ENCODE peak calls at places on chromosomes 13 and 19, in five cellular contexts. I, L, N, A and X are unnamed samples.

GRCh38 chr13:97211986-97212385 is 10.1 kb upstream of the MBNL2 start:
- DNase-seq in N (no peak), A (no peak), L (no peak), I (no peak), X (no peak)

GRCh38 chr19:28169168-28169862 is 1043.6 kb downstream of the UQCRFS1 start:
- DNase-seq in A (no peak), L (no peak), I (no peak), N (no peak), X (no peak)

GRCh38 chr13:90686438-90686837 is 661.0 kb upstream of the MIR17HG start:
- DNase-seq in N (no peak), I (no peak), L (no peak), A (no peak), X (no peak)

GRCh38 chr19:45515081-45515624 is 7.9 kb downstream of the VASP start:
- DNase-seq in N (no peak), L (no peak), A (no peak), I (no peak), X (no peak)

GRCh38 chr13:94090773-94091172 is 388.7 kb downstream of the DCT start:
- DNase-seq in I (no peak), A (no peak), N (no peak), L (no peak), X (no peak)

GRCh38 chr13:31945202-31945978 is 86.2 kb upstream of the FRY start:
- DNase-seq in L (no peak), N (peak), A (peak), I (no peak), X (no peak)

GRCh38 chr19:34678421-34678820 is 943 bp downstream of the ZNF302 start:
- DNase-seq in A (no peak), L (no peak), N (no peak), I (no peak), X (no peak)

GRCh38 chr19:42683917-42684513 is 56.3 kb downstream of the PSG3 start:
- DNase-seq in I (peak), N (no peak), L (no peak), A (peak), X (no peak)

GRCh38 chr19:33292595-33293254 is 9.6 kb downstream of the CEBPA start:
- DNase-seq in N (no peak), I (no peak), L (no peak), A (no peak), X (no peak)

GRCh38 chr13:52845766-52846566 is 2.5 kb downstream of the PCDH8 start:
- DNase-seq in L (no peak), I (no peak), A (no peak), N (no peak), X (no peak)

GRCh38 chr19:17170538-17171297 is 44.4 kb upstream of the USE1 start:
- DNase-seq in L (no peak), I (no peak), N (no peak), A (no peak), X (peak)

GRCh38 chr13:99572131-99572530 is 70.9 kb downstream of the TM9SF2 start:
- DNase-seq in L (no peak), I (no peak), A (no peak), N (no peak), X (no peak)

GRCh38 chr19:54271106-54271505 is 9.8 kb downstream of the LILRB2 start:
- DNase-seq in N (no peak), L (no peak), I (no peak), A (no peak), X (no peak)

GRCh38 chr13:114140131-114140908 is 7.9 kb upstream of the RASA3 start:
- DNase-seq in N (peak), A (no peak), L (no peak), I (no peak), X (no peak)

GRCh38 chr13:26112843-26113242 is 61.0 kb upstream of the SHISA2 start:
- DNase-seq in L (no peak), N (no peak), I (no peak), A (no peak), X (no peak)

GRCh38 chr19:16593181-16593580 is 21.0 kb upstream of the SLC35E1 start:
- DNase-seq in L (no peak), N (no peak), A (no peak), I (no peak), X (no peak)

GRCh38 chr19:9945319-9945966 is 9.1 kb upstream of the OLFM2 start:
- DNase-seq in I (no peak), N (peak), A (no peak), L (no peak), X (no peak)